ENCODE peak calls at places on chromosomes 5 and 9, in five cellular contexts. T is KBM-7, R is left cardiac atrium, B is sciatic nerve, U is HepG2. F is an unnamed sample.

GRCh38 chr5:132458651-132459030 is 31.9 kb downstream of the IRF1 start:
- DNase-seq in U (no peak), B (no peak), R (no peak), T (no peak), F (no peak)

GRCh38 chr9:17280350-17281012 is 145.6 kb downstream of the CNTLN start:
- DNase-seq in R (no peak), T (no peak), B (no peak), U (no peak), F (no peak)

GRCh38 chr9:127634698-127635097 is 22.6 kb downstream of the STXBP1 start:
- DNase-seq in T (no peak), R (no peak), U (peak), B (no peak), F (no peak)

GRCh38 chr9:91495450-91495849 is 71.8 kb upstream of the NFIL3 start:
- DNase-seq in B (no peak), R (no peak), U (no peak), T (no peak), F (no peak)

GRCh38 chr5:122741681-122742080 is 33.2 kb upstream of the SNX2 start:
- DNase-seq in B (no peak), R (no peak), T (no peak), U (no peak), F (no peak)

GRCh38 chr5:177980776-177981175 is 15.3 kb downstream of the PROP1 start:
- DNase-seq in R (no peak), U (no peak), T (no peak), B (no peak), F (no peak)

GRCh38 chr9:128628471-128629048 is 28.1 kb downstream of the DYNC2I2 start:
- DNase-seq in U (peak), T (no peak), B (no peak), R (peak), F (peak)

GRCh38 chr5:89537800-89538199 is 654.8 kb upstream of the MEF2C start:
- DNase-seq in T (no peak), B (no peak), R (no peak), U (no peak), F (no peak)

GRCh38 chr5:77995793-77996409 is 219.8 kb upstream of the TBCA start:
- DNase-seq in U (no peak), B (no peak), T (no peak), R (no peak), F (no peak)

GRCh38 chr5:103800728-103801127 is 238.1 kb upstream of the NUDT12 start:
- DNase-seq in B (no peak), U (no peak), R (no peak), T (no peak), F (no peak)

GRCh38 chr5:106311230-106311629 is 1359.5 kb downstream of the EFNA5 start:
- DNase-seq in R (no peak), U (no peak), B (no peak), T (no peak), F (no peak)

GRCh38 chr9:95217936-95218335 is 99.6 kb downstream of the FANCC start:
- DNase-seq in U (no peak), T (no peak), B (no peak), R (no peak), F (no peak)

GRCh38 chr9:138038244-138038671 is 160.7 kb downstream of the CACNA1B start:
- DNase-seq in T (no peak), U (no peak), B (no peak), R (no peak), F (peak)

GRCh38 chr5:50984628-50985027 is 318.2 kb downstream of the PARP8 start:
- DNase-seq in T (no peak), R (no peak), U (no peak), B (no peak), F (no peak)

GRCh38 chr5:131367219-131367860 is 103.5 kb downstream of the CDC42SE2 start:
- DNase-seq in U (no peak), B (no peak), T (no peak), R (no peak), F (no peak)

GRCh38 chr5:135041726-135042125 is 7.7 kb upstream of the PITX1 start:
- DNase-seq in U (no peak), T (no peak), B (no peak), R (no peak), F (no peak)

GRCh38 chr5:60196382-60197113 is 303.0 kb upstream of the PDE4D start:
- DNase-seq in U (no peak), B (peak), R (peak), T (no peak), F (no peak)

GRCh38 chr9:35929188-35929718 is 20.0 kb downstream of the SPAAR start:
- DNase-seq in R (no peak), U (no peak), B (no peak), T (no peak), F (no peak)

F was measured in cardiac septum.